ENCODE peak calls at places on chromosome 17, in five cellular contexts. One of them, this sample, is unnamed.

GRCh38 chr17:65472602-65473001 is 88.8 kb downstream of the AXIN2 start:
- DNase-seq in epithelial cell of esophagus: peak
- DNase-seq in A549: no peak
- DNase-seq in body of pancreas: no peak
- DNase-seq in IMR-90: no peak
- DNase-seq in this sample: peak

GRCh38 chr17:10309003-10309974 is 63.5 kb downstream of the MYH13 start:
- DNase-seq in IMR-90: no peak
- DNase-seq in body of pancreas: no peak
- DNase-seq in epithelial cell of esophagus: no peak
- DNase-seq in A549: no peak
- DNase-seq in this sample: no peak

GRCh38 chr17:35238817-35239216 is 4.1 kb upstream of the SLFN5 start:
- DNase-seq in epithelial cell of esophagus: peak
- DNase-seq in body of pancreas: no peak
- DNase-seq in A549: peak
- DNase-seq in IMR-90: peak
- DNase-seq in this sample: peak

GRCh38 chr17:16150251-16150859 is 65.0 kb downstream of the NCOR1 start:
- DNase-seq in body of pancreas: no peak
- DNase-seq in epithelial cell of esophagus: peak
- DNase-seq in A549: peak
- DNase-seq in IMR-90: peak
- DNase-seq in this sample: peak

GRCh38 chr17:78204387-78205123 is 9.5 kb upstream of the BIRC5 start:
- DNase-seq in A549: no peak
- DNase-seq in IMR-90: no peak
- DNase-seq in body of pancreas: no peak
- DNase-seq in epithelial cell of esophagus: no peak
- DNase-seq in this sample: no peak

GRCh38 chr17:7897090-7897489 is 8.5 kb downstream of the CHD3 start:
- DNase-seq in body of pancreas: no peak
- DNase-seq in epithelial cell of esophagus: no peak
- DNase-seq in A549: no peak
- DNase-seq in IMR-90: peak
- DNase-seq in this sample: no peak

GRCh38 chr17:65290041-65290440 is 152.9 kb downstream of the RGS9 start:
- DNase-seq in IMR-90: no peak
- DNase-seq in epithelial cell of esophagus: no peak
- DNase-seq in A549: no peak
- DNase-seq in body of pancreas: no peak
- DNase-seq in this sample: no peak

GRCh38 chr17:51650202-51650601 is 389.9 kb downstream of the UTP18 start:
- DNase-seq in IMR-90: no peak
- DNase-seq in body of pancreas: no peak
- DNase-seq in epithelial cell of esophagus: no peak
- DNase-seq in A549: no peak
- DNase-seq in this sample: no peak

GRCh38 chr17:77830816-77831490 is 127.5 kb upstream of the TNRC6C start:
- DNase-seq in IMR-90: no peak
- DNase-seq in body of pancreas: no peak
- DNase-seq in A549: no peak
- DNase-seq in epithelial cell of esophagus: no peak
- DNase-seq in this sample: no peak

GRCh38 chr17:16282522-16282921 is 65.5 kb downstream of the PIGL start:
- DNase-seq in epithelial cell of esophagus: peak
- DNase-seq in body of pancreas: no peak
- DNase-seq in IMR-90: peak
- DNase-seq in A549: no peak
- DNase-seq in this sample: peak

GRCh38 chr17:82315703-82316358 is 1.6 kb downstream of the CD7 start:
- DNase-seq in IMR-90: no peak
- DNase-seq in body of pancreas: no peak
- DNase-seq in epithelial cell of esophagus: no peak
- DNase-seq in A549: no peak
- DNase-seq in this sample: no peak
- H3K4me3 ChIP-seq in IMR-90: no peak
- H3K4me3 ChIP-seq in body of pancreas: no peak
- H3K4me3 ChIP-seq in epithelial cell of esophagus: no peak
- H3K4me3 ChIP-seq in A549: no peak
- H3K4me3 ChIP-seq in this sample: no peak

GRCh38 chr17:28675485-28675884 is 13.5 kb downstream of the SUPT6H start:
- DNase-seq in epithelial cell of esophagus: no peak
- DNase-seq in IMR-90: peak
- DNase-seq in body of pancreas: no peak
- DNase-seq in A549: no peak
- DNase-seq in this sample: no peak

DNA sequence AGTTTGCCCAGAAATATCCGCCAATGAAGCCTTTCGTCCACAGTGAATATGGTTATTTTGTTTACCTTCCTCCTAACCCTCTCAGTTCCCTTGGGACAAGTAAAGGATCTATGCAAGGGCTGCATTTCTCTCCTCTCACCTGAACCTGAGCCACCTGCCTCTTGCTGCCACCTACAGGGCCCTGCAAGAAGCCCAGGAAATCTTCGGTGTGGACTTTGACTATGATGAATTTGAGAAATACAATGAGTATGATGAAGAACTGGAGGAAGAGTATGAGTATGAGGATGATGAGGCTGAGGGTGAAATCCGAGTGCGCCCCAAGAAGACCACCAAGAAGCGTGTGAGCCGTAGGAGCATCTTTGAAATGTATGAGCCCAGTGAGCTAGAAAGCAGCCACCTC is 14.0 kb downstream of the SUPT6H start:
- DNase-seq in IMR-90: no peak
- DNase-seq in body of pancreas: no peak
- DNase-seq in A549: peak
- DNase-seq in epithelial cell of esophagus: peak
- DNase-seq in this sample: no peak
- TF ChIP-seq CTCF in IMR-90: no peak
- TF ChIP-seq CTCF in body of pancreas: peak
- TF ChIP-seq CTCF in A549: peak
- TF ChIP-seq CTCF in epithelial cell of esophagus: peak
- TF ChIP-seq CTCF in this sample: no peak

GRCh38 chr17:45146616-45147101 is 1.6 kb upstream of the HEXIM1 start:
- DNase-seq in epithelial cell of esophagus: no peak
- DNase-seq in body of pancreas: peak
- DNase-seq in IMR-90: peak
- DNase-seq in A549: no peak
- DNase-seq in this sample: peak

GRCh38 chr17:45143767-45144198 is 4.5 kb upstream of the HEXIM1 start:
- DNase-seq in IMR-90: peak
- DNase-seq in A549: no peak
- DNase-seq in body of pancreas: peak
- DNase-seq in epithelial cell of esophagus: peak
- DNase-seq in this sample: peak

GRCh38 chr17:45144199-45145034 is 3.9 kb upstream of the HEXIM1 start:
- DNase-seq in A549: no peak
- DNase-seq in epithelial cell of esophagus: no peak
- DNase-seq in IMR-90: no peak
- DNase-seq in body of pancreas: peak
- DNase-seq in this sample: no peak

GRCh38 chr17:45146166-45146565 is 2.1 kb upstream of the HEXIM1 start:
- DNase-seq in A549: no peak
- DNase-seq in epithelial cell of esophagus: no peak
- DNase-seq in IMR-90: no peak
- DNase-seq in body of pancreas: no peak
- DNase-seq in this sample: no peak

GRCh38 chr17:45145035-45145389 is 3.3 kb upstream of the HEXIM1 start:
- DNase-seq in IMR-90: no peak
- DNase-seq in epithelial cell of esophagus: no peak
- DNase-seq in A549: no peak
- DNase-seq in body of pancreas: no peak
- DNase-seq in this sample: no peak
- H3K4me3 ChIP-seq in IMR-90: no peak
- H3K4me3 ChIP-seq in epithelial cell of esophagus: no peak
- H3K4me3 ChIP-seq in A549: no peak
- H3K4me3 ChIP-seq in body of pancreas: no peak
- H3K4me3 ChIP-seq in this sample: no peak

GRCh38 chr17:82823004-82823403 is 16.8 kb downstream of the ZNF750 start:
- DNase-seq in epithelial cell of esophagus: no peak
- DNase-seq in A549: peak
- DNase-seq in body of pancreas: no peak
- DNase-seq in IMR-90: no peak
- DNase-seq in this sample: no peak
- TF ChIP-seq CTCF in epithelial cell of esophagus: no peak
- TF ChIP-seq CTCF in A549: peak
- TF ChIP-seq CTCF in body of pancreas: no peak
- TF ChIP-seq CTCF in IMR-90: no peak
- TF ChIP-seq CTCF in this sample: peak

GRCh38 chr17:39165178-39165843 is 650 bp downstream of the ARL5C start:
- DNase-seq in IMR-90: no peak
- DNase-seq in epithelial cell of esophagus: no peak
- DNase-seq in A549: no peak
- DNase-seq in body of pancreas: no peak
- DNase-seq in this sample: no peak
- H3K4me3 ChIP-seq in IMR-90: peak
- H3K4me3 ChIP-seq in epithelial cell of esophagus: peak
- H3K4me3 ChIP-seq in A549: no peak
- H3K4me3 ChIP-seq in body of pancreas: no peak
- H3K4me3 ChIP-seq in this sample: peak

GRCh38 chr17:64083093-64083492 is 46.9 kb downstream of the ERN1 start:
- DNase-seq in epithelial cell of esophagus: no peak
- DNase-seq in body of pancreas: no peak
- DNase-seq in IMR-90: no peak
- DNase-seq in A549: no peak
- DNase-seq in this sample: no peak

GRCh38 chr17:64085650-64086005 is 44.3 kb downstream of the ERN1 start:
- DNase-seq in IMR-90: no peak
- DNase-seq in body of pancreas: no peak
- DNase-seq in epithelial cell of esophagus: no peak
- DNase-seq in A549: no peak
- DNase-seq in this sample: no peak

GRCh38 chr17:64083571-64084085 is 46.3 kb downstream of the ERN1 start:
- DNase-seq in epithelial cell of esophagus: no peak
- DNase-seq in A549: no peak
- DNase-seq in body of pancreas: no peak
- DNase-seq in IMR-90: no peak
- DNase-seq in this sample: no peak

GRCh38 chr17:64084940-64085649 is 44.8 kb downstream of the ERN1 start:
- DNase-seq in A549: no peak
- DNase-seq in IMR-90: no peak
- DNase-seq in body of pancreas: no peak
- DNase-seq in epithelial cell of esophagus: no peak
- DNase-seq in this sample: peak

DNA sequence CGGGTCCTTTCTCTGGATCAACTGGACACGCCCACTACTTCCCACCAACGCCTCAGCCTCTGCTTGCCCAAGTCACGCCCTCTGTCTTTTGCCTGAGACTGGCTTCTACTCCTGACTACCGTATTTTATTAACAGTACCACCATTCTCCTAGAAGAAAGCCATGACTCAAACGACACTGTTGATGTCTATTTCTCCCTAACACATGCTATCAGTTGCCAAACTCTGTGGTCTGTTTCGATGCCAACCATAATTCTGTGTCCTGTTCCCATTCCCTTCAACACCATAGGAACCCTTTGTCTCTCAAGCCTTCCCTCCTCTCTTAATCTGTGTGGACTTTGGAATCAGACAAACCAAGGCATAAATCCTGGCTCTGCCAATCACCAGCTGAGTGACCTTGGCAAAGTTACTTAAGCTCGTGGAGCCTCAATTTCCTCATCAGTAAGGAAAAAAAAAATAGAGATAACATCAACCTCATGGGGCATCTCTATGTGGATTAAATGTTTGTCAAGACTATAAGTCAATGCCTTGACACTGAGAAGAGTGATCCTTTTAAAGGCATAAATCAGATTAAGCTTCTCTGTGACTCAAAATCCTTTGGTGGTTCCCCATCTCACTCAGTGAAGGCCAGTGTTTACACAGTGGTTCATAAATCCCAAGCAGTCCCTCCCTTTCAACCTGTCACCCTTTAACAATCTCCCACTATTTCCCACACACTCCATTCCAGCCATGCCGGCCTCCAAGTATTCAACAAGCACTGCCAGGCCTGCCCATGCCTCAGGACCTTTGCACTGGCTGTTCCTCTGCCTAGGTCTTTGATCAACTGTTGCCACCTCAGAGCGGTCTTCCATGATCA is 45.6 kb downstream of the ERN1 start:
- DNase-seq in IMR-90: peak
- DNase-seq in A549: no peak
- DNase-seq in body of pancreas: peak
- DNase-seq in epithelial cell of esophagus: peak
- DNase-seq in this sample: peak
- TF ChIP-seq CTCF in IMR-90: no peak
- TF ChIP-seq CTCF in A549: no peak
- TF ChIP-seq CTCF in body of pancreas: no peak
- TF ChIP-seq CTCF in epithelial cell of esophagus: no peak
- TF ChIP-seq CTCF in this sample: no peak

This sample was measured in fibroblast of villous mesenchyme.